ENCODE peak calls at places on chromosomes 11 and 22, in five cellular contexts. One of them, this sample, is unnamed.
A peak's percentile ranks its signal among the peaks of the same experiment; 100 is the strongest.

GRCh38 chr11:85132839-85133238 is 494.3 kb downstream of the DLG2 start:
- DNase-seq in HCT116: no peak
- DNase-seq in cardiac muscle cell: no peak
- DNase-seq in psoas muscle: peak; percentile 21
- DNase-seq in AG04450: no peak
- DNase-seq in this sample: no peak

GRCh38 chr11:7490535-7490934 is 5.2 kb downstream of the OLFML1 start:
- DNase-seq in HCT116: no peak
- DNase-seq in psoas muscle: no peak
- DNase-seq in AG04450: no peak
- DNase-seq in cardiac muscle cell: peak; percentile 45
- DNase-seq in this sample: no peak

GRCh38 chr22:20509344-20510047 is 2.1 kb downstream of the MED15 start:
- DNase-seq in psoas muscle: peak; percentile 74
- DNase-seq in AG04450: peak; percentile 82
- DNase-seq in HCT116: no peak
- DNase-seq in cardiac muscle cell: peak; percentile 95
- DNase-seq in this sample: no peak

GRCh38 chr22:40975346-40975745 is 24.2 kb downstream of the RBX1 start:
- DNase-seq in cardiac muscle cell: no peak
- DNase-seq in HCT116: no peak
- DNase-seq in AG04450: no peak
- DNase-seq in psoas muscle: no peak
- DNase-seq in this sample: no peak

GRCh38 chr22:27873476-27873875 is 45.6 kb downstream of the PITPNB start:
- DNase-seq in HCT116: no peak
- DNase-seq in psoas muscle: no peak
- DNase-seq in cardiac muscle cell: peak; percentile 40
- DNase-seq in AG04450: no peak
- DNase-seq in this sample: no peak

GRCh38 chr11:118401880-118402590 is 629 bp downstream of the ATP5MG start:
- DNase-seq in psoas muscle: no peak
- DNase-seq in AG04450: peak; percentile 74
- DNase-seq in HCT116: no peak
- DNase-seq in cardiac muscle cell: peak; percentile 94
- DNase-seq in this sample: no peak

GRCh38 chr11:39113606-39114005 is 2345.8 kb downstream of the LRRC4C start:
- DNase-seq in cardiac muscle cell: no peak
- DNase-seq in AG04450: no peak
- DNase-seq in psoas muscle: no peak
- DNase-seq in HCT116: no peak
- DNase-seq in this sample: no peak

GRCh38 chr11:120188371-120188770 is 22.5 kb upstream of the OAF start:
- DNase-seq in psoas muscle: peak; percentile 36
- DNase-seq in AG04450: no peak
- DNase-seq in cardiac muscle cell: no peak
- DNase-seq in HCT116: no peak
- DNase-seq in this sample: no peak

GRCh38 chr11:7689239-7689638 is 15.9 kb upstream of the CYB5R2 start:
- DNase-seq in HCT116: no peak
- DNase-seq in AG04450: no peak
- DNase-seq in psoas muscle: no peak
- DNase-seq in cardiac muscle cell: no peak
- DNase-seq in this sample: no peak

DNA sequence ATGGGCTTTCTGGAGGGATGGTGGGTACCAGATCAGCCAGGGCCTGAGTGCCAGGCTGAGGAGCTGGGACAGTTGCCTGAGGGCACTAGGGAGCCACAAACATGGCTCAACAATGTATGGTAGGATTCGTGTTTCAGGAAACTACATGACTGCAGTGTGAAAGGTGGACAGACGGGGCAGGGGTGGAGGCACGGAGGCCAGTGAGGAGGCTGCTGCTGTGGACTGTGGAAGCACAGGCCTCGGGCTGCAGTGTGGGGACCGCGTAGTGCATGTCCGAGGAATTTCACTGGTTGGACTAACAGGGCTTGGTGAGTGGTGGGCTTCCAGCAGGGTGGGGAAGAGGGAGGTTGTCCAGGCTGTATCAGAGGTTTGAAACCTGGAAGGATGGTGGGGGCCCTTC is 7.8 kb downstream of the P2RY2 start:
- DNase-seq in HCT116: no peak
- DNase-seq in psoas muscle: peak; percentile 26
- DNase-seq in cardiac muscle cell: no peak
- DNase-seq in AG04450: no peak
- DNase-seq in this sample: no peak
- H3K27ac ChIP-seq in HCT116: no peak overlapping the region
- H3K27ac ChIP-seq in psoas muscle: peak overlapping the region; percentile 21
- H3K27ac ChIP-seq in cardiac muscle cell: no peak overlapping the region
- H3K27ac ChIP-seq in AG04450: no peak overlapping the region
- H3K27ac ChIP-seq in this sample: no peak overlapping the region

DNA sequence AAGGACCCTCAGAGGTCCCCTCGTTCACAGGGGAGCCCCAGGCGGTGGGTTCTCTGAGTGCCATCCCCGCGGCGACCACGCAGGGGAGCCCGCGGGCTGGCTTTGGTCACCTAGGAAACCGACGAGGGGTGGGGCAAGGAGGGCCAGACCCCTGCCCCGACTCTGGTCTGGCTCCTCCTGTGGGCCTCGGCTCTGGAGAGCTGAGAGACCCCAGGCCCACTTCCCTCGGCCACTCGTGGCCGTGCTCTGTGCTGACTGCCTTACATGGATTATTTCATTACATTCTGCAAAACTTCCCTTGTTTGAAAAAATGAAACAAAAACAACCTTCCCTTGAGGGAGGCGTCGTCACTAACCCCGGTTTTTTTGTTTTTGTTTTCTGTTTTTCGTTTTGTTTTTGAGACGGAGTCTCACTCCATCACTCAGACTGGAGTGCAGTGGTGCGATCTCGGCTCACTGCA is 15.2 kb upstream of the CYTH4 start:
- DNase-seq in HCT116: no peak
- DNase-seq in cardiac muscle cell: peak; percentile 51
- DNase-seq in psoas muscle: peak; percentile 58
- DNase-seq in AG04450: no peak
- DNase-seq in this sample: no peak
- H3K4me3 ChIP-seq in HCT116: peak overlapping the region; percentile 32
- H3K4me3 ChIP-seq in cardiac muscle cell: no peak overlapping the region
- H3K4me3 ChIP-seq in psoas muscle: peak overlapping the region; percentile 22
- H3K4me3 ChIP-seq in AG04450: peak overlapping the region; percentile 48
- H3K4me3 ChIP-seq in this sample: no peak overlapping the region

DNA sequence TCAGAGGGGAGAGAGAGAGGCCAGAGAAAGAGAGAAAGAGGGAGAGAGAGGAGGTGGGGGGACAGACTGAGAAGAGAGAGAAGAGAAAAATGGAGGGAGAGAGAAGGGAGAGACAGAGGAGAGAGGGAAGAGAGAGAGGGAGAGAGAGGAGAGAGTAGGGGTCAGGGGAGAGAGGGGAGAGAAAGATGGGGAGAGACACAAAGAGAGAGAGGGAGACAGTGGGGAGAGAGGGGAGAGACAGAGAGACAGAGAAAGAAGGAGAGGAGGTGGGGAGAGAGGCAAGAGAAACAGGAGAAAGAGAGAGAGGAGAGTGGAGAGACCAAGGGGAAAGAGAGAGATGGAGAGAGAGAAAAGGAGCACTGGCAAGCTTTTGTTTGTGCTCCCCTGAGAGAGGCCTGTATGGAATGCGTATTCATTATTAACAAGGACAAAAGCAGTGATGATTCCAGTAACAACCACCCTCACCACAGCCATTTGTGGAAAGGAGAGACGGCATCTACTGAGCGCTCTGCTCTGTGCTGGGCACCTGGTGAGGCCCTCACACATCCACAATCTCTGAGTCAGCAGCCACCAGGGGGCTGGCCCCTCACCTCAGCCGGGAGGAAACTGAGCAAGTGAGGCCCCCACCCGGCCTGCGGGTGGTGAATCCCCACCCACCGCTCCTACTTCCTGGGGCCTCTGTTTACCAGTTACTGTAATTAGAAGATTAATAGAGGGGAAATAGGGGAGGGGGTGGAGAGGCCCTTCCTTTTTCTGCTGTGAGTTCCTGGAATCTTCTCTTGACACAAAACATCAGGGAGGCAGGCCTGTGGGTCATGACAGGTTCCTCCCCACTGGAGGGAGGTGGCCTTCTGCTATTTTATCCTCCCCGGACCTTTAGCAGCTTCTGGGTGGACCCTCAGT is 14.7 kb upstream of the MIAT start:
- DNase-seq in HCT116: no peak
- DNase-seq in cardiac muscle cell: peak; percentile 21
- DNase-seq in AG04450: no peak
- DNase-seq in psoas muscle: no peak
- DNase-seq in this sample: no peak
- H3K27ac ChIP-seq in HCT116: no peak overlapping the region
- H3K27ac ChIP-seq in cardiac muscle cell: no peak overlapping the region
- H3K27ac ChIP-seq in AG04450: no peak overlapping the region
- H3K27ac ChIP-seq in psoas muscle: no peak overlapping the region
- H3K27ac ChIP-seq in this sample: peak overlapping the region; percentile 37

DNA sequence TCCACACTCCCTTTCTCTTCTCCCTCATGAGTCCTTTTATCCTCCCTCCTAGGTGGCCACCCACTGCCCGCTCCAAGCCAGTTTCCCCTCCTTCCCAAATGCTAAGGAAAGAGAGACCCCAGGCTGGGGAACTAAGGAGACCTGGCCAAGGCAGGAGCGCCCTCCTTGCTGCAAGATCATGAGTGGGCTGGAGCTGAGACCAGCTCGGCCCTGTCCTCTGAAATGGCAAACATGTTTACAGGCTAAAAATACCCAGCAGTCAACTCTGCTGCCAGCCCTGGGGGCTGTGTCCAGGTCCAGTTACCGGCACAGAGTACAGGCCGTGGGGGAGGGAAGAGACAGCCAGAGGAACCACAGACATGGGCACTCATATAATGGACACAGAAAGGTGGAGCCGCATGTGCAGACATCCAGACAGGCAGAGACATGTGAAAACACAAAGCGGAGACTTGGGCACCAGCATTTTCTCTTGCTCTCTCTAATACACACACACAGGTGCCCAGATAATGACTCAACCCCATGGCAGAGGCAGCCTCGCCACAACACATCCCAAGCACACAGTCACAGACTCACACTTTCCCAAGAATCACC is 1.2 kb upstream of the AHNAK start:
- DNase-seq in HCT116: no peak
- DNase-seq in cardiac muscle cell: no peak
- DNase-seq in AG04450: no peak
- DNase-seq in psoas muscle: peak; percentile 92
- DNase-seq in this sample: no peak
- H3K4me3 ChIP-seq in HCT116: peak overlapping the region; percentile 91
- H3K4me3 ChIP-seq in cardiac muscle cell: peak overlapping the region; percentile 57
- H3K4me3 ChIP-seq in AG04450: peak overlapping the region; percentile 98
- H3K4me3 ChIP-seq in psoas muscle: peak overlapping the region; percentile 91
- H3K4me3 ChIP-seq in this sample: peak overlapping the region; percentile 59

DNA sequence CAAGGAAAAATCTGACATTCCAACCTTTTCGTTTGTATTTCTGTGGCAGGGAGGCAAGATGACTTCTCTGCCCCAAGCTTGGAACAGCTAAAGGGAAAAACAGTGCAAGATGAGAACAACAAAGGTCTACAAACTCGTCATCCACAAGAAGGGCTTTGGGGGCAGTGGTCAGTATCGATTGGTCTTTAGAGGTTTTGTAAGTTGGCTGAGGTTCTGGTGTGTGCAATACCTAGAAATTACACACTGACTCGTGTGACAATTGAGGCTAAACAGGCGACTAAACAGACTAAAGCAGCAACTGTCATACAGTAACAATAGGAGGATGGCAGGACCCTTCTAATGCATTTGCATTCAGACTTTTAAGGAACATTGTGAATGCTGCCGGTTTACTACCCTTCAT is 994 bp downstream of the DEPDC5 start:
- DNase-seq in AG04450: no peak
- DNase-seq in psoas muscle: no peak
- DNase-seq in cardiac muscle cell: no peak
- DNase-seq in HCT116: no peak
- DNase-seq in this sample: no peak
- H3K27ac ChIP-seq in AG04450: no peak overlapping the region
- H3K27ac ChIP-seq in psoas muscle: peak overlapping the region; percentile 98
- H3K27ac ChIP-seq in cardiac muscle cell: peak overlapping the region; percentile 42
- H3K27ac ChIP-seq in HCT116: peak overlapping the region; percentile 92
- H3K27ac ChIP-seq in this sample: no peak overlapping the region

DNA sequence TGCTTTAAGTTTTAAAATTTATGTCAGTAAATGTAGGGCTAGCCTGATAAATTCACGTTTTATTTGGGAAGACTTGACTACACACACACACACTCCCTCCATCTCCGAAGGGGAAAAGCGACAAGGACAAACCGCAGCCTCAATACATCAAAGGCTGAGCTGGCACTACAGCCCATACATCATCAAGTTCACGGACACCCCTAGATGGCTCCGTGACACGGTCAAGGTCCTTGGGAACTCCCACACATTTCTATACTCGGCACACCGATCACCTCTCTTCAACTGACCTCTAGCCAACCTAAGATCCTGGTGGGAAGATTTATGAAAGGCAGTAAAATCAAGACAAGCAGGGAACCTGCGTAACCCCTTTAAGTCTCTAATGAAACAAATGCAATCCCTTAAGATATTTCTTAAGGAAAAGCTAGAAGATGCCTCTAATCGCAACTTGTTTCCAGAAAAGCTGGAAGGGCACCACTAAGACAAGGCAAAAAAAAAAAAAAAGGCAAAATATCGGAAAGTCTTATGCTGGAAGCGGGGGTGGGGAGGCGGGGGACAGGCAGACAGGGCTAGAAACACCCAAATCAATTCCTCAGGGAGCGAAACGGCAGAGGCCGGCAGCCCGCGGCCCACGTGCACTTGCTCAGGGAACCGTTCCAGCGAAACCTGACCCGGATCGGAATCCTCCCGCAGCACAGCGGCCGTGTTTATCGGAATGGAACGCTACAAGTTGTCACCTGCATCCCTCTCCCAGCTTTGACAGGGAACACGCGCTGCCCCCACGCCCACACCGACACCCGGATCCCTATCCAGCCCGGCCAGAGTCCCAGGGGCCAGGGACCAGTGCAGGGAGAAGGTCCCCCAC is 1.5 kb downstream of the ARHGAP20 start:
- DNase-seq in psoas muscle: peak; percentile 83
- DNase-seq in AG04450: no peak
- DNase-seq in cardiac muscle cell: peak; percentile 52
- DNase-seq in HCT116: no peak
- DNase-seq in this sample: no peak
- H3K4me3 ChIP-seq in psoas muscle: peak overlapping the region; percentile 85
- H3K4me3 ChIP-seq in AG04450: peak overlapping the region; percentile 73
- H3K4me3 ChIP-seq in cardiac muscle cell: peak overlapping the region; percentile 39
- H3K4me3 ChIP-seq in HCT116: no peak overlapping the region
- H3K4me3 ChIP-seq in this sample: peak overlapping the region; percentile 7

GRCh38 chr11:28962492-28962891 is 854.3 kb downstream of the METTL15 start:
- DNase-seq in HCT116: no peak
- DNase-seq in AG04450: no peak
- DNase-seq in psoas muscle: no peak
- DNase-seq in cardiac muscle cell: no peak
- DNase-seq in this sample: no peak
- H3K27ac ChIP-seq in HCT116: no peak overlapping the region
- H3K27ac ChIP-seq in AG04450: no peak overlapping the region
- H3K27ac ChIP-seq in psoas muscle: no peak overlapping the region
- H3K27ac ChIP-seq in cardiac muscle cell: no peak overlapping the region
- H3K27ac ChIP-seq in this sample: no peak overlapping the region

GRCh38 chr11:12123799-12124198 is 13.4 kb downstream of the MICAL2 start:
- DNase-seq in cardiac muscle cell: no peak
- DNase-seq in HCT116: no peak
- DNase-seq in AG04450: no peak
- DNase-seq in psoas muscle: no peak
- DNase-seq in this sample: no peak
- H3K4me3 ChIP-seq in cardiac muscle cell: no peak overlapping the region
- H3K4me3 ChIP-seq in HCT116: no peak overlapping the region
- H3K4me3 ChIP-seq in AG04450: no peak overlapping the region
- H3K4me3 ChIP-seq in psoas muscle: no peak overlapping the region
- H3K4me3 ChIP-seq in this sample: no peak overlapping the region

This sample was measured in iPS DF 6.9.